ENCODE peak calls at places on chromosomes 3 and 15, in eight cellular contexts. U is uterus, V is A549, P is heart left ventricle, Z is Peyer's patch, N is ovary, X is IMR-90, L is endothelial cell of umbilical vein. S is an unnamed sample.

GRCh38 chr3:148882288-148882687 is 17.2 kb downstream of the CPA3 start:
- DNase-seq in U (no peak), V (no peak), P (no peak), Z (no peak), N (no peak), X (peak; percentile 67), L (no peak), S (no peak)

GRCh38 chr3:152445227-152445626 is 176.5 kb downstream of the MBNL1 start:
- DNase-seq in U (no peak), V (no peak), P (no peak), Z (no peak), N (no peak), X (no peak), L (no peak), S (no peak)

GRCh38 chr3:70959506-70959905 is 624.0 kb downstream of the FOXP1 start:
- DNase-seq in U (no peak), V (no peak), P (no peak), Z (no peak), N (no peak), X (no peak), L (no peak), S (no peak)

GRCh38 chr3:196640501-196640968 is 1.0 kb downstream of the NRROS start:
- DNase-seq in U (no peak), V (no peak), P (peak; percentile 70), Z (no peak), N (no peak), X (no peak), L (no peak), S (no peak)

GRCh38 chr3:12895391-12896205 is 54.2 kb upstream of the RPL32 start:
- DNase-seq in U (no peak), V (no peak), P (no peak), Z (no peak), N (no peak), X (peak; percentile 20), L (no peak), S (no peak)

GRCh38 chr15:91948001-91948608 is 94.6 kb downstream of the SLCO3A1 start:
- DNase-seq in U (no peak), V (peak; percentile 67), P (no peak), Z (no peak), N (no peak), X (peak; percentile 73), L (no peak), S (peak; percentile 51)

GRCh38 chr3:116413319-116413718 is 32.0 kb downstream of the LSAMP start:
- DNase-seq in U (no peak), V (no peak), P (no peak), Z (no peak), N (no peak), X (no peak), L (no peak), S (no peak)

GRCh38 chr3:71454513-71455423 is 128.8 kb downstream of the FOXP1 start:
- DNase-seq in U (no peak), V (no peak), P (no peak), Z (no peak), N (no peak), X (no peak), L (no peak), S (no peak)

GRCh38 chr3:191051037-191051436 is 148.0 kb upstream of the OSTN start:
- DNase-seq in U (no peak), V (no peak), P (no peak), Z (no peak), N (no peak), X (peak; percentile 47), L (peak; percentile 27), S (no peak)

GRCh38 chr3:97009427-97010019 is 195.1 kb downstream of the EPHA6 start:
- DNase-seq in U (no peak), V (no peak), P (no peak), Z (no peak), N (no peak), X (no peak), L (no peak), S (no peak)

GRCh38 chr15:80856400-80856799 is 77.2 kb downstream of the CEMIP start:
- DNase-seq in U (no peak), V (peak; percentile 41), P (no peak), Z (no peak), N (no peak), X (no peak), L (no peak), S (no peak)

GRCh38 chr15:40245666-40246065 is 6.8 kb downstream of the PAK6 start:
- DNase-seq in U (no peak), V (no peak), P (no peak), Z (no peak), N (no peak), X (no peak), L (no peak), S (no peak)

GRCh38 chr15:89999676-90000174 is 1.4 kb upstream of the ZNF710 start:
- DNase-seq in U (peak; percentile 22), V (no peak), P (peak; percentile 67), Z (no peak), N (peak; percentile 46), X (peak; percentile 9), L (no peak), S (peak; percentile 26)

GRCh38 chr15:60255390-60255789 is 142.4 kb downstream of the ANXA2 start:
- DNase-seq in U (no peak), V (no peak), P (no peak), Z (no peak), N (no peak), X (no peak), L (peak; percentile 52), S (no peak)

GRCh38 chr3:192060160-192060783 is 599.3 kb downstream of the PYDC2 start:
- DNase-seq in U (no peak), V (no peak), P (no peak), Z (no peak), N (no peak), X (no peak), L (no peak), S (no peak)

GRCh38 chr3:80244390-80244789 is 476.6 kb upstream of the ROBO1 start:
- DNase-seq in U (no peak), V (no peak), P (no peak), Z (no peak), N (no peak), X (peak; percentile 38), L (peak; percentile 77), S (no peak)

GRCh38 chr3:12440927-12441326 is 43.4 kb upstream of the TSEN2 start:
- DNase-seq in U (peak; percentile 67), V (no peak), P (peak; percentile 86), Z (no peak), N (peak; percentile 86), X (peak; percentile 45), L (no peak), S (no peak)

GRCh38 chr15:66027268-66027806 is 158.0 kb downstream of the RAB11A start:
- DNase-seq in U (no peak), V (peak; percentile 46), P (no peak), Z (no peak), N (no peak), X (no peak), L (no peak), S (peak; percentile 68)

GRCh38 chr3:163779396-163780344 is 1298.6 kb downstream of the SI start:
- DNase-seq in U (no peak), V (no peak), P (no peak), Z (no peak), N (no peak), X (no peak), L (no peak), S (no peak)

GRCh38 chr3:20340324-20340928 is 154.4 kb upstream of the SGO1 start:
- DNase-seq in U (peak; percentile 38), V (peak; percentile 35), P (peak; percentile 54), Z (peak; percentile 48), N (peak; percentile 58), X (peak; percentile 50), L (peak; percentile 84), S (peak; percentile 28)

GRCh38 chr3:23175361-23176073 is 27.6 kb upstream of the UBE2E2 start:
- DNase-seq in U (no peak), V (no peak), P (no peak), Z (no peak), N (no peak), X (no peak), L (peak; percentile 65), S (no peak)

GRCh38 chr15:69359724-69360123 is 54.4 kb upstream of the KIF23 start:
- DNase-seq in U (no peak), V (no peak), P (no peak), Z (no peak), N (no peak), X (peak; percentile 60), L (no peak), S (no peak)

GRCh38 chr15:31230630-31231485 is 95.8 kb upstream of the KLF13 start:
- DNase-seq in U (no peak), V (no peak), P (no peak), Z (no peak), N (no peak), X (no peak), L (no peak), S (no peak)
- TF ChIP-seq POLR2A in U (no peak), V (no peak), P (no peak), Z (no peak), N (no peak), X (no peak), L (no peak), S (no peak)

GRCh38 chr15:58472821-58473581 is 41.2 kb downstream of the LIPC start:
- DNase-seq in U (no peak), V (no peak), P (no peak), Z (no peak), N (no peak), X (peak; percentile 53), L (peak; percentile 59), S (no peak)
- TF ChIP-seq POLR2A in U (no peak), V (no peak), P (no peak), Z (no peak), N (no peak), X (no peak), L (peak; percentile 23), S (no peak)

DNA sequence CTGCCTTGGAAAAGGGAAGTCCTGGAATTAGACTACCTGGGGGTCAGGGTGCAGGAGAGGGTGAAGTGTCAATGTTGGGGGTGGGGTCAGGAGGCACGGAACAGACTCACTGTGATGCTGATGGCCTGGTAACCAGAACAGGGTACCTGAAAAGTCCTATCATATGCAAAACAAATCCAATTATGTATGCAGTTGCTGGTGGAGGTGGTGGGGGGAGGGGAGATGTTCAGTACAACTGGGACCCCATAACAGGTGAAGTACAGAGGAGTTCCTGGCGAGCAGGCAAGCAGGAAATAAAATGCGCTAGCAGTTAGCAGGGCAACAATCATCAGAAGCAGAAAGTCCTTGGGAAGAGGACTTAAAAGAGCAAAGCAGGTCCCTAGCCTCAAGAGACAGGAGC is 4.2 kb upstream of the KATNBL1 start:
- DNase-seq in U (no peak), V (no peak), P (no peak), Z (no peak), N (no peak), X (no peak), L (no peak), S (no peak)
- TF ChIP-seq POLR2A in U (no peak), V (no peak), P (no peak), Z (no peak), N (no peak), X (no peak), L (no peak), S (no peak)

DNA sequence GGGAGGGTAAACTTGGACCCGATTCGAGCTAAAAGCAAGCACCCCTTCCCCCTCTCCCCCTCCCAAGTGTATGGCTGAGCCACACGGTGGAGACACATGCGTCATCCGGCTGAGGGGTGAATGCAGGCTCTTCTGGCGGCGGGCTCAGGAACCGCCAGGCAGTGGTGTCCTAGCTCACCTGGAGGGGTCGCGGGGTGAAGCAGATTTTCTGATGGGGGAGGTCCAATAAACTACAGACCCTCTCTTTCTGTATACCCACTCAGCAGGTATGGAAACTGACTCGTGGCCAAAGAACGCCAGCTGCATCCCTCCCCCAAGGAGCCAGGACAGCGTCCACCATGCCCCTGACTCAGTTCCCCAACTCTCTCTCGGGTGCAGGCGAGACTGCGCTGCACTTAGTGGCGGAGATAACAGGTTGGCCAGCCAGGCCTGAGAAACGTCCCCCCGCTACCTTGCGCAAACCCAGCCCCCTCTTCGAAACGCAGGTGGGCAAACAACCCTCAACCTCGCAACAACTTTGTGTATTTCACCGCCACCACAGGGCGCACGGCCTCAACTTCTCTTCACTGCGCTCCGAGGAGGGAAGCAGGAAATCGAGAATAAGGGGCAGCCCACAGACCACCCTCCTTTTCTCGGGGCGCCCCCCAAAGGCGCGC is 1.3 kb downstream of the MAGI1 start:
- DNase-seq in U (peak; percentile 28), V (peak; percentile 62), P (peak; percentile 70), Z (peak; percentile 71), N (peak; percentile 46), X (peak; percentile 64), L (peak; percentile 62), S (peak; percentile 44)
- TF ChIP-seq POLR2A in U (no peak), V (no peak), P (no peak), Z (no peak), N (no peak), X (no peak), L (no peak), S (no peak)

S was measured in H54.